ENCODE peak calls at places on chromosomes 16 and 17, in eight cellular contexts. M is brain microvascular endothelial cell; A is fibroblast of mammary gland; H is activated CD8-positive, alpha-beta T cell treated with anti-CD3 and anti-CD28 coated beads, Interleukin-2, amount 10 ng/mL, durations not matched to agents 7 days and 5 days; U is T-helper 9 cell; G is choroid plexus epithelial cell; O is pancreas; W is hippocampal formation. J is an unnamed sample.

GRCh38 chr16:67530013-67530939 is 1.6 kb downstream of the RIPOR1 start:
- DNase-seq in A (peak), H (no peak), M (peak), U (no peak), O (peak), G (peak), W (peak), J (peak)

GRCh38 chr17:76498886-76499667 is 2.1 kb downstream of the RHBDF2 start:
- DNase-seq in M (no peak), W (no peak), G (no peak), O (no peak), A (no peak), H (no peak), U (no peak), J (no peak)

GRCh38 chr17:3678095-3678820 is 9.6 kb downstream of the EMC6 start:
- DNase-seq in A (peak), H (no peak), U (no peak), W (peak), M (no peak), G (no peak), O (no peak), J (no peak)

GRCh38 chr16:80231888-80232287 is 308.9 kb upstream of the DYNLRB2 start:
- DNase-seq in W (no peak), O (no peak), M (peak), A (peak), G (peak), H (no peak), U (no peak), J (no peak)

GRCh38 chr16:50986453-50986852 is 164.6 kb downstream of the SALL1 start:
- DNase-seq in O (no peak), G (no peak), H (no peak), U (no peak), M (no peak), A (no peak), W (no peak), J (no peak)

GRCh38 chr16:813204-813915 is 12.8 kb upstream of the GNG13 start:
- DNase-seq in A (peak), W (peak), O (peak), G (peak), H (peak), M (peak), U (peak), J (peak)

GRCh38 chr17:65027305-65027704 is 29.2 kb downstream of the GNA13 start:
- DNase-seq in W (no peak), H (peak), G (peak), A (peak), U (peak), O (no peak), M (peak), J (peak)

GRCh38 chr17:16875662-16876061 is 96.3 kb downstream of the TNFRSF13B start:
- DNase-seq in U (no peak), G (no peak), O (no peak), A (no peak), W (no peak), M (no peak), H (no peak), J (no peak)

GRCh38 chr16:86541560-86541959 is 13.5 kb downstream of the MTHFSD start:
- DNase-seq in W (no peak), U (no peak), G (no peak), H (no peak), M (no peak), A (no peak), O (no peak), J (no peak)

GRCh38 chr17:47959825-47960655 is 2.4 kb upstream of the PRR15L start:
- DNase-seq in M (no peak), U (no peak), O (peak), H (no peak), W (no peak), A (no peak), G (no peak), J (no peak)

GRCh38 chr16:1330260-1330914 is 3.1 kb upstream of the BAIAP3 start:
- DNase-seq in H (no peak), U (no peak), G (no peak), M (no peak), W (no peak), A (no peak), O (no peak), J (no peak)

GRCh38 chr17:81286491-81287145 is 8.5 kb downstream of the SLC38A10 start:
- DNase-seq in A (no peak), O (no peak), W (no peak), G (no peak), M (no peak), H (no peak), U (no peak), J (no peak)

GRCh38 chr16:84876873-84877606 is 57.3 kb downstream of the CRISPLD2 start:
- DNase-seq in A (no peak), G (no peak), O (no peak), U (no peak), W (no peak), M (no peak), H (no peak), J (no peak)